ENCODE peak calls at places on chromosomes 13 and 19, in four cellular contexts. X, D, A and B are unnamed samples.
A peak's percentile ranks its signal among the peaks of the same experiment; 100 is the strongest.

GRCh38 chr19:3982701-3983541 is 2.3 kb downstream of the EEF2 start:
- DNase-seq in D (no peak), A (no peak), X (peak; percentile 74), B (no peak)

GRCh38 chr13:39379667-39380655 is 223.0 kb downstream of the LHFPL6 start:
- DNase-seq in D (no peak), A (no peak), X (peak; percentile 21), B (no peak)

GRCh38 chr13:73364706-73365105 is 305.9 kb downstream of the KLF5 start:
- DNase-seq in A (no peak), X (no peak), D (no peak), B (no peak)

GRCh38 chr13:99373436-99373835 is 66.2 kb upstream of the GPR183 start:
- DNase-seq in D (no peak), X (no peak), A (no peak), B (no peak)

GRCh38 chr19:4870025-4870700 is 2.7 kb upstream of the PLIN3 start:
- DNase-seq in A (peak; percentile 83), D (peak; percentile 42), X (peak; percentile 92), B (no peak)

GRCh38 chr13:51995677-51996551 is 15.3 kb downstream of the ATP7B start:
- DNase-seq in X (no peak), A (no peak), D (peak; percentile 74), B (peak; percentile 78)

GRCh38 chr13:96003304-96003703 is 49.9 kb downstream of the UGGT2 start:
- DNase-seq in X (no peak), A (no peak), D (no peak), B (no peak)

GRCh38 chr19:58353717-58354477 is 605 bp upstream of the A1BG start:
- DNase-seq in A (no peak), X (no peak), D (no peak), B (no peak)

GRCh38 chr13:43884221-43884620 is 4.5 kb downstream of the LACC1 start:
- DNase-seq in A (no peak), X (no peak), D (no peak), B (no peak)

GRCh38 chr13:101624210-101624922 is 171.9 kb downstream of the ITGBL1 start:
- DNase-seq in D (no peak), X (peak; percentile 11), A (no peak), B (no peak)

GRCh38 chr19:48606463-48607358 is at the start of gene SPACA4:
- DNase-seq in X (no peak), D (no peak), A (no peak), B (no peak)

GRCh38 chr13:19759669-19760068 is 23.1 kb downstream of the PSPC1 start:
- DNase-seq in A (no peak), D (no peak), X (peak; percentile 4), B (no peak)

GRCh38 chr13:89688908-89689307 is 1658.6 kb upstream of the MIR17HG start:
- DNase-seq in D (no peak), A (no peak), X (no peak), B (no peak)

GRCh38 chr13:106103779-106104178 is 431.7 kb downstream of the EFNB2 start:
- DNase-seq in A (peak; percentile 70), D (no peak), X (no peak), B (no peak)

GRCh38 chr19:36169084-36169760 is 17.0 kb upstream of the COX7A1 start:
- DNase-seq in X (no peak), D (peak; percentile 35), A (no peak), B (peak; percentile 74)

GRCh38 chr13:36673838-36674326 is at the start of gene SERTM1:
- DNase-seq in X (no peak), D (no peak), A (no peak), B (no peak)

GRCh38 chr13:44174769-44175425 is 198.7 kb upstream of the SERP2 start:
- DNase-seq in A (no peak), X (peak; percentile 76), D (peak; percentile 34), B (no peak)

GRCh38 chr19:7933411-7933810 is 7.5 kb upstream of the CTXN1 start:
- DNase-seq in A (no peak), D (no peak), X (no peak), B (no peak)

GRCh38 chr13:42486711-42487198 is 87.2 kb upstream of the TNFSF11 start:
- DNase-seq in X (peak; percentile 71), A (peak; percentile 16), D (no peak), B (no peak)

DNA sequence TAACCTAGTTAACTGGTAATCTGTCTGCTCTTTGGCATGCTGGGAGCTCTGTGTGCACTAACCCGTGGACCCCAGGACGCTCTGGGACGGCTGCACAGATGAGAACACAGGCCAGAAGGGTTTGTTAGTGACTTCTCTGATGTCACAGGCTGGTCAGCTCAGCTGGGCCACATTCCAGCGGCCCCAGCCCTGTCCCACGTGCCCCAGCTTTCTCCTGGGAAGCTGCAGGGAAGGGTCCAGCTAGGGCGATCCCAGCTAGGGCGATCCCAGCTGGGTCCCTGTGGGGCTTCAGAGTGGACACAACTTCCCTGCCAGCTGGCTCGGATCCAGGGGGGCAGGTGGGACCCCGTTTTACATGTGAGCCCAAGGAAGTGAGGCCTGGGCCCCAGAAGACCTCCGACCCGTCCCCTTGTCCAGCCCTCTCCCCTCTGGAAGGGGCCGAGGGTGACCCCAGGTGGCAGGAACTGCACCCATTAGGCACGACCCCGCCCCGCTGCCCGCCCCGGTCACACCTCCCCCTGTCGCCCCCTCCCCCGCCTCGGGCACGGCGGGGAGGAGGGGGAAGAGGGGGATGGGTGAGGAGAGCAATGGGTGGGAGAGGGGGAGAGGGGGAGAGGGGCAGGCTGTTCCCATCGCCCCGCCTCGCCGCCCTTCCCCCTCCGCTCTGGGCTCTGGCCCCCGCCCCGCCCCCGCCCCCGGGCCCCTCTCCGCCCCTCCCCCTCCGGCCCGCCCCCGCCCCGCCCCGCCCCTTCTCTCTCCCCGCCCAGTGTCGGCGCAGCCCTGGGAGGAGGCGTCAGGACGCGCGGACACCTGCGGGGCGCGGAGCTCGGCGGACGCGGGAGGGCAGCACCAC is 75.2 kb upstream of the MCF2L start:
- DNase-seq in A (no peak), X (peak; percentile 21), D (peak; percentile 69), B (no peak)
- H3K4me3 ChIP-seq in A (peak overlapping the region; percentile 38), X (no peak overlapping the region), D (peak overlapping the region; percentile 59), B (peak overlapping the region; percentile 31)

DNA sequence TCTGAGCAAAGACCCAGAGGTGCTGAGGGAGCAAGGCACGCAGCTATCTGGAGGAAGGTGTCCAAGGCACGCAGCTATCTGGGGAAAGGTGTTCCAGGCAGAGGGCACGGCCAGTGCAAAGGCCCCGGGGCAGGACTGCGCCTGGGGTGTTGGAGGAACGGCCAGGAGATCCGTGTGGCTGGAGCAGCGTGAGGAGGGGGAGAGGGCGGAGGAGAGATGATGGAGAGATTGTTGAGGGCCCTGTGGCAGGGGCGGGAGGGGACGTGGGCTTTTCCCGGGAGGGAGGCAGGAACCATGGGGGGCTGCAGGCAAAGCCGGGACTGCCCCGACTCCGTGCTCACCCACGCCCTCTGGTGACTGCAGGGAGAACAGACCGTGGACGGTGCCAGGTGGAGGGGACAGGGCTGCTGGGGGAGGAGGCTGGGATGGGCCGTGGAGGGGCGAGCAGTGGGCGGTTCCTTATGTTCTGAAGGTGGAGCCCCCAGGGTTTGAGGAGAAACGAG is 13.3 kb upstream of the MISP start:
- DNase-seq in X (peak; percentile 16), D (peak; percentile 52), A (no peak), B (no peak)
- TF ChIP-seq CTCF in X (peak; percentile 60), D (no peak), A (peak; percentile 76), B (peak; percentile 45)

GRCh38 chr19:41998246-41999020 is 4.4 kb upstream of the ATP1A3 start:
- DNase-seq in D (peak; percentile 29), X (peak; percentile 39), A (no peak), B (no peak)
- H3K4me3 ChIP-seq in D (peak overlapping the region; percentile 9), X (no peak overlapping the region), A (no peak overlapping the region), B (no peak overlapping the region)

GRCh38 chr19:13530720-13531119 is 24.4 kb upstream of the CACNA1A start:
- DNase-seq in A (no peak), X (no peak), D (no peak), B (no peak)

GRCh38 chr19:13521066-13521465 is 14.8 kb upstream of the CACNA1A start:
- DNase-seq in X (peak; percentile 24), D (no peak), A (no peak), B (no peak)

GRCh38 chr19:13526552-13526951 is 20.3 kb upstream of the CACNA1A start:
- DNase-seq in A (no peak), X (peak; percentile 18), D (no peak), B (no peak)
- TF ChIP-seq CTCF in A (peak; percentile 25), X (peak; percentile 28), D (no peak), B (peak; percentile 11)

DNA sequence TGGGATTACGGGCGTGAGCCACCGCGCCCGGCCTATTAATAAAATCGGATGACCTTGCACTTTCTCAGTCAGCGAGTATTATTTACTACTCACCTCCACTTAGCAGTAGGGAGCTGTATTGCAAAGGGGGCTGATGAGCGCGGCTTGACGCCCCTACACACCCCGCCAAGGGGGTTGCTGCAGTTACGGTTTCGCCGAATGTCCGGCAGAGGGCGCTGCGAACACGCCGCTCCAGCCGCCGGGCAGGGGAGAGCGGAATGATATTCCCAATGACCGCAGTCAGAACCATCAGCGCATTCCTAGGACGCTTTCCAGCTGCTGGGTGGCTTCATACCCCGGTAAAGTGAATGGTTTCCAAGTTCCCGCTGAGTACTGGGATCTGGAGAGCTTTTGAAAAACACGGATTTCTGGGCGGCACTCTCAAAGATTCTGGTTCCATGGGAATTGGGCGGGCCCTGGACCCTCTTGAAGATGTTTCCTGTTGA is 30.0 kb upstream of the TPT1 start:
- DNase-seq in X (peak; percentile 84), A (no peak), D (peak; percentile 71), B (no peak)
- H3K4me3 ChIP-seq in X (no peak overlapping the region), A (no peak overlapping the region), D (peak overlapping the region; percentile 18), B (no peak overlapping the region)

GRCh38 chr19:43928820-43929219 is 6.3 kb downstream of the ZNF45 start:
- DNase-seq in X (no peak), D (no peak), A (no peak), B (no peak)

DNA sequence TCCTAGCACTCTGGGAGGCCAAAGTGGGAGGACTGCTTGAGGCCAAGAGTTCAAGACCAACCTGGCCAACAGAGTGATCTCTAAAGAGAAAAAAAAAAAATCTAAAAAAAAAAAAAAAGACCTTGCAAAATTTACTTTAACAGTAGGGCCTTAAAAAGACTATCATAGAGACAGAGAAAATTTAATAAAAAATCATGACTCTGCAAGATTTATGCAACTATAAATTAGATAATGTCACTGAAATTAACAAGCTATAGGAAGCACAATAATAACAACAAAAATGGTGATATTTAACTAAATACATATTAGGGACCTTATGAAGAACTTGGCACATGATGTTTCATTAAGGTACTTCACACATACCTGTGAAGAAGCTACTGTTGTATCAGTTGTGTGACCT is 11.2 kb downstream of the ZNF45 start:
- DNase-seq in A (no peak), D (no peak), X (no peak), B (no peak)
- TF ChIP-seq CTCF in A (no peak), D (no peak), X (no peak), B (no peak)